ENCODE peak calls at places on chromosomes 7 and 10, in five cellular contexts. One of them, this sample, is unnamed.

GRCh38 chr7:137439829-137440433 is 96.4 kb upstream of the PTN start:
- DNase-seq in germinal center: no peak
- DNase-seq in substantia nigra: no peak
- DNase-seq in NCI-H1105: no peak
- DNase-seq in bronchial epithelial cell: no peak
- DNase-seq in this sample: no peak

GRCh38 chr7:100467638-100468373 is 3.7 kb upstream of the SPACDR start:
- DNase-seq in germinal center: no peak
- DNase-seq in substantia nigra: peak; percentile 92
- DNase-seq in NCI-H1105: no peak
- DNase-seq in bronchial epithelial cell: no peak
- DNase-seq in this sample: no peak

GRCh38 chr7:25846722-25847121 is 305.3 kb upstream of the NFE2L3 start:
- DNase-seq in germinal center: no peak
- DNase-seq in substantia nigra: peak; percentile 38
- DNase-seq in NCI-H1105: peak; percentile 76
- DNase-seq in bronchial epithelial cell: no peak
- DNase-seq in this sample: no peak

GRCh38 chr10:99945286-99945685 is 64.5 kb downstream of the DNMBP start:
- DNase-seq in germinal center: no peak
- DNase-seq in substantia nigra: no peak
- DNase-seq in NCI-H1105: no peak
- DNase-seq in bronchial epithelial cell: peak; percentile 83
- DNase-seq in this sample: peak; percentile 59

GRCh38 chr7:4178416-4178815 is 503.7 kb upstream of the FOXK1 start:
- DNase-seq in germinal center: no peak
- DNase-seq in substantia nigra: no peak
- DNase-seq in NCI-H1105: no peak
- DNase-seq in bronchial epithelial cell: no peak
- DNase-seq in this sample: no peak

GRCh38 chr10:48416584-48417232 is 110.2 kb downstream of the MAPK8 start:
- DNase-seq in germinal center: no peak
- DNase-seq in substantia nigra: no peak
- DNase-seq in NCI-H1105: no peak
- DNase-seq in bronchial epithelial cell: no peak
- DNase-seq in this sample: no peak

GRCh38 chr10:44860811-44861751 is 50.1 kb upstream of the TMEM72 start:
- DNase-seq in germinal center: no peak
- DNase-seq in substantia nigra: no peak
- DNase-seq in NCI-H1105: no peak
- DNase-seq in bronchial epithelial cell: no peak
- DNase-seq in this sample: no peak

GRCh38 chr10:4217653-4218052 is 432.6 kb upstream of the KLF6 start:
- DNase-seq in germinal center: no peak
- DNase-seq in substantia nigra: no peak
- DNase-seq in NCI-H1105: no peak
- DNase-seq in bronchial epithelial cell: no peak
- DNase-seq in this sample: no peak

GRCh38 chr10:95864906-95865813 is 42.6 kb upstream of the CC2D2B start:
- DNase-seq in germinal center: peak; percentile 85
- DNase-seq in substantia nigra: no peak
- DNase-seq in NCI-H1105: no peak
- DNase-seq in bronchial epithelial cell: peak; percentile 70
- DNase-seq in this sample: peak; percentile 73

GRCh38 chr7:81232084-81232799 is 313.4 kb upstream of the SEMA3C start:
- DNase-seq in germinal center: no peak
- DNase-seq in substantia nigra: no peak
- DNase-seq in NCI-H1105: peak; percentile 94
- DNase-seq in bronchial epithelial cell: no peak
- DNase-seq in this sample: no peak

GRCh38 chr7:13044309-13044708 is 356.9 kb downstream of the ARL4A start:
- DNase-seq in germinal center: no peak
- DNase-seq in substantia nigra: no peak
- DNase-seq in NCI-H1105: no peak
- DNase-seq in bronchial epithelial cell: no peak
- DNase-seq in this sample: no peak

GRCh38 chr10:132877473-132877872 is 64.9 kb downstream of the CFAP46 start:
- DNase-seq in germinal center: no peak
- DNase-seq in substantia nigra: no peak
- DNase-seq in NCI-H1105: no peak
- DNase-seq in bronchial epithelial cell: no peak
- DNase-seq in this sample: no peak

GRCh38 chr7:21059069-21059468 is 272.4 kb upstream of the SP8 start:
- DNase-seq in germinal center: no peak
- DNase-seq in substantia nigra: no peak
- DNase-seq in NCI-H1105: no peak
- DNase-seq in bronchial epithelial cell: peak; percentile 73
- DNase-seq in this sample: peak; percentile 25

GRCh38 chr10:132281915-132282666 is 25.7 kb downstream of the STK32C start:
- DNase-seq in germinal center: no peak
- DNase-seq in substantia nigra: no peak
- DNase-seq in NCI-H1105: peak; percentile 22
- DNase-seq in bronchial epithelial cell: no peak
- DNase-seq in this sample: no peak

GRCh38 chr10:75367098-75367497 is 34.5 kb downstream of the ZNF503 start:
- DNase-seq in germinal center: no peak
- DNase-seq in substantia nigra: no peak
- DNase-seq in NCI-H1105: no peak
- DNase-seq in bronchial epithelial cell: no peak
- DNase-seq in this sample: no peak

GRCh38 chr10:13526952-13527863 is 1.6 kb downstream of the BEND7 start:
- DNase-seq in germinal center: no peak
- DNase-seq in substantia nigra: no peak
- DNase-seq in NCI-H1105: no peak
- DNase-seq in bronchial epithelial cell: peak; percentile 91
- DNase-seq in this sample: peak; percentile 82

GRCh38 chr10:76717141-76717540 is 920.5 kb downstream of the KCNMA1 start:
- DNase-seq in germinal center: no peak
- DNase-seq in substantia nigra: no peak
- DNase-seq in NCI-H1105: no peak
- DNase-seq in bronchial epithelial cell: peak; percentile 94
- DNase-seq in this sample: peak; percentile 70

GRCh38 chr10:76973515-76974289 is 663.9 kb downstream of the KCNMA1 start:
- DNase-seq in germinal center: no peak
- DNase-seq in substantia nigra: no peak
- DNase-seq in NCI-H1105: no peak
- DNase-seq in bronchial epithelial cell: peak; percentile 84
- DNase-seq in this sample: peak; percentile 38

GRCh38 chr10:99235469-99235871 is at the start of gene HPSE2:
- DNase-seq in germinal center: no peak
- DNase-seq in substantia nigra: no peak
- DNase-seq in NCI-H1105: no peak
- DNase-seq in bronchial epithelial cell: no peak
- DNase-seq in this sample: no peak

GRCh38 chr7:14219125-14219524 is 229.7 kb upstream of the ETV1 start:
- DNase-seq in germinal center: no peak
- DNase-seq in substantia nigra: no peak
- DNase-seq in NCI-H1105: no peak
- DNase-seq in bronchial epithelial cell: no peak
- DNase-seq in this sample: no peak

GRCh38 chr7:155807013-155807804 is 5.1 kb downstream of the SHH start:
- DNase-seq in germinal center: no peak
- DNase-seq in substantia nigra: no peak
- DNase-seq in NCI-H1105: no peak
- DNase-seq in bronchial epithelial cell: no peak
- DNase-seq in this sample: no peak

GRCh38 chr7:47759056-47759706 is 177.3 kb upstream of the TNS3 start:
- DNase-seq in germinal center: no peak
- DNase-seq in substantia nigra: no peak
- DNase-seq in NCI-H1105: no peak
- DNase-seq in bronchial epithelial cell: no peak
- DNase-seq in this sample: peak; percentile 26

GRCh38 chr10:3365630-3366029 is 193.0 kb upstream of the PITRM1 start:
- DNase-seq in germinal center: no peak
- DNase-seq in substantia nigra: no peak
- DNase-seq in NCI-H1105: peak; percentile 3
- DNase-seq in bronchial epithelial cell: peak; percentile 86
- DNase-seq in this sample: peak; percentile 26

GRCh38 chr7:2516194-2516555 is 3.4 kb upstream of the LFNG start:
- DNase-seq in germinal center: no peak
- DNase-seq in substantia nigra: no peak
- DNase-seq in NCI-H1105: no peak
- DNase-seq in bronchial epithelial cell: no peak
- DNase-seq in this sample: no peak